ENCODE peak calls at places on chromosomes 3 and 15, in nine cellular contexts. J is endothelial cell of umbilical vein; H is activated CD8-positive, alpha-beta T cell treated with anti-CD3 and anti-CD28 coated beads for 36 hours; S is foreskin fibroblast; E is mammary epithelial cell; P is choroid plexus epithelial cell; Q is brain microvascular endothelial cell; Y is HFFc6; W is GM12865. N is an unnamed sample.

GRCh38 chr3:139310474-139310933 is 33.3 kb upstream of the MRPS22 start:
- DNase-seq in J (no peak), H (no peak), S (peak), E (peak), P (peak), Q (peak), Y (peak), W (no peak), N (no peak)

GRCh38 chr3:37179144-37179967 is 5.0 kb upstream of the LRRFIP2 start:
- DNase-seq in J (no peak), H (peak), S (no peak), E (no peak), P (no peak), Q (no peak), Y (no peak), W (no peak), N (no peak)

GRCh38 chr15:99556010-99556409 is 9.8 kb upstream of the MEF2A start:
- DNase-seq in J (no peak), H (no peak), S (no peak), E (no peak), P (no peak), Q (no peak), Y (no peak), W (no peak), N (no peak)

GRCh38 chr3:20125912-20126311 is 60.1 kb downstream of the SGO1 start:
- DNase-seq in J (no peak), H (no peak), S (peak), E (no peak), P (no peak), Q (no peak), Y (no peak), W (peak), N (peak)

GRCh38 chr15:90934949-90935751 is at the start of gene UNC45A:
- DNase-seq in J (peak), H (peak), S (peak), E (peak), P (peak), Q (peak), Y (peak), W (peak), N (peak)

GRCh38 chr3:127555108-127555507 is 35.4 kb downstream of the TPRA1 start:
- DNase-seq in J (no peak), H (no peak), S (no peak), E (no peak), P (no peak), Q (no peak), Y (no peak), W (no peak), N (no peak)

GRCh38 chr15:66069751-66070150 is 183.8 kb downstream of the MEGF11 start:
- DNase-seq in J (no peak), H (no peak), S (no peak), E (no peak), P (no peak), Q (no peak), Y (no peak), W (no peak), N (no peak)

GRCh38 chr3:152834354-152835310 is at the start of gene P2RY1:
- DNase-seq in J (peak), H (peak), S (peak), E (peak), P (peak), Q (peak), Y (no peak), W (peak), N (peak)

GRCh38 chr3:156298014-156298413 is 177.6 kb downstream of the KCNAB1 start:
- DNase-seq in J (no peak), H (no peak), S (no peak), E (no peak), P (no peak), Q (no peak), Y (no peak), W (no peak), N (no peak)

GRCh38 chr3:107690522-107691138 is 167.9 kb downstream of the BBX start:
- DNase-seq in J (peak), H (no peak), S (peak), E (peak), P (peak), Q (peak), Y (peak), W (peak), N (peak)

GRCh38 chr15:29636140-29636539 is 186.1 kb downstream of the TJP1 start:
- DNase-seq in J (no peak), H (no peak), S (no peak), E (no peak), P (no peak), Q (no peak), Y (no peak), W (no peak), N (no peak)

GRCh38 chr3:63900459-63900858 is 11.7 kb downstream of the SCAANT1 start:
- DNase-seq in J (peak), H (no peak), S (no peak), E (no peak), P (peak), Q (no peak), Y (no peak), W (no peak), N (no peak)

GRCh38 chr3:141539441-141540187 is 52.8 kb downstream of the RASA2 start:
- DNase-seq in J (no peak), H (no peak), S (no peak), E (no peak), P (no peak), Q (no peak), Y (no peak), W (no peak), N (no peak)

GRCh38 chr3:55692295-55692957 is 205.3 kb upstream of the WNT5A start:
- DNase-seq in J (no peak), H (no peak), S (no peak), E (peak), P (no peak), Q (no peak), Y (no peak), W (no peak), N (no peak)

GRCh38 chr3:45244356-45244755 is 18.3 kb upstream of the TMEM158 start:
- DNase-seq in J (no peak), H (no peak), S (no peak), E (no peak), P (no peak), Q (no peak), Y (no peak), W (no peak), N (no peak)

GRCh38 chr3:25971736-25972135 is 181.8 kb downstream of the OXSM start:
- DNase-seq in J (no peak), H (no peak), S (no peak), E (no peak), P (no peak), Q (no peak), Y (no peak), W (no peak), N (no peak)

GRCh38 chr3:87260270-87260669 is 16.1 kb downstream of the POU1F1 start:
- DNase-seq in J (peak), H (peak), S (peak), E (peak), P (peak), Q (peak), Y (peak), W (peak), N (peak)

GRCh38 chr15:40252141-40252437 is 13.2 kb downstream of the PAK6 start:
- DNase-seq in J (no peak), H (no peak), S (no peak), E (no peak), P (no peak), Q (no peak), Y (no peak), W (no peak), N (no peak)

GRCh38 chr3:46300461-46300789 is 53.5 kb upstream of the CCR2 start:
- DNase-seq in J (no peak), H (no peak), S (no peak), E (no peak), P (no peak), Q (no peak), Y (no peak), W (peak), N (no peak)

GRCh38 chr15:32855942-32856341 is 138.1 kb downstream of the GREM1 start:
- DNase-seq in J (peak), H (no peak), S (peak), E (peak), P (peak), Q (peak), Y (peak), W (no peak), N (no peak)

GRCh38 chr3:49903451-49904424 is at the start of gene MST1R:
- DNase-seq in J (peak), H (peak), S (no peak), E (peak), P (peak), Q (no peak), Y (no peak), W (peak), N (peak)

GRCh38 chr15:99966815-99967214 is 233.6 kb upstream of the LYSMD4 start:
- DNase-seq in J (no peak), H (no peak), S (no peak), E (no peak), P (no peak), Q (no peak), Y (no peak), W (no peak), N (no peak)

GRCh38 chr3:15754047-15754446 is 43.7 kb downstream of the ANKRD28 start:
- DNase-seq in J (no peak), H (no peak), S (no peak), E (peak), P (peak), Q (peak), Y (no peak), W (no peak), N (no peak)

GRCh38 chr15:31328999-31329639 is 2.5 kb downstream of the KLF13 start:
- DNase-seq in J (no peak), H (peak), S (no peak), E (peak), P (no peak), Q (no peak), Y (no peak), W (peak), N (no peak)

GRCh38 chr3:150261958-150262357 is 146.1 kb upstream of the TSC22D2 start:
- DNase-seq in J (no peak), H (no peak), S (no peak), E (no peak), P (no peak), Q (no peak), Y (no peak), W (no peak), N (no peak)
- TF ChIP-seq CTCF in J (no peak), H (no peak), S (no peak), E (no peak), P (no peak), Q (no peak), Y (no peak), W (no peak), N (no peak)

DNA sequence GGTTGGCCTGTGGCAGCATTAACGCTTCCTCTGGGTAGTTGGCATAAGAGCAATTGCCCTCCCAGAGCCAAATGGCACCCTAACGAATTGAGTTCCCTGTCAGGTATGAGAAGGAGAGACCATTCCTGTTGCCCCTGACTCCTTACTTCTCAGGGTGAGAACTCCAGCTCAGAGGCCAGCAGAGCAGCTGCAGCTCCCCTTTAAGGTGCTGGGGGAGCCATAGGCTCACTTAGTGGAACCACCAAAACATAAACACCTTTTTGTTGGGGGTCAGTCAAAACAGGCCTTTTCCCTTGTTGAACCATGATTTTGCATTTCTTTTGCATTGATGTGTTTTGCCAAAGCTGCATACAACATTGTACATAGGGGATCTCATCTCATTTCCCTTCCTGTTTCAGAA is 28.1 kb upstream of the LHFPL4 start:
- DNase-seq in J (no peak), H (no peak), S (no peak), E (no peak), P (no peak), Q (no peak), Y (no peak), W (no peak), N (no peak)
- TF ChIP-seq CTCF in J (no peak), H (no peak), S (no peak), E (no peak), P (no peak), Q (no peak), Y (no peak), W (no peak), N (no peak)

GRCh38 chr3:168467085-168467714 is 371.5 kb upstream of the GOLIM4 start:
- DNase-seq in J (peak), H (no peak), S (peak), E (peak), P (peak), Q (peak), Y (no peak), W (peak), N (peak)
- TF ChIP-seq CTCF in J (no peak), H (no peak), S (peak), E (peak), P (peak), Q (peak), Y (no peak), W (peak), N (peak)

DNA sequence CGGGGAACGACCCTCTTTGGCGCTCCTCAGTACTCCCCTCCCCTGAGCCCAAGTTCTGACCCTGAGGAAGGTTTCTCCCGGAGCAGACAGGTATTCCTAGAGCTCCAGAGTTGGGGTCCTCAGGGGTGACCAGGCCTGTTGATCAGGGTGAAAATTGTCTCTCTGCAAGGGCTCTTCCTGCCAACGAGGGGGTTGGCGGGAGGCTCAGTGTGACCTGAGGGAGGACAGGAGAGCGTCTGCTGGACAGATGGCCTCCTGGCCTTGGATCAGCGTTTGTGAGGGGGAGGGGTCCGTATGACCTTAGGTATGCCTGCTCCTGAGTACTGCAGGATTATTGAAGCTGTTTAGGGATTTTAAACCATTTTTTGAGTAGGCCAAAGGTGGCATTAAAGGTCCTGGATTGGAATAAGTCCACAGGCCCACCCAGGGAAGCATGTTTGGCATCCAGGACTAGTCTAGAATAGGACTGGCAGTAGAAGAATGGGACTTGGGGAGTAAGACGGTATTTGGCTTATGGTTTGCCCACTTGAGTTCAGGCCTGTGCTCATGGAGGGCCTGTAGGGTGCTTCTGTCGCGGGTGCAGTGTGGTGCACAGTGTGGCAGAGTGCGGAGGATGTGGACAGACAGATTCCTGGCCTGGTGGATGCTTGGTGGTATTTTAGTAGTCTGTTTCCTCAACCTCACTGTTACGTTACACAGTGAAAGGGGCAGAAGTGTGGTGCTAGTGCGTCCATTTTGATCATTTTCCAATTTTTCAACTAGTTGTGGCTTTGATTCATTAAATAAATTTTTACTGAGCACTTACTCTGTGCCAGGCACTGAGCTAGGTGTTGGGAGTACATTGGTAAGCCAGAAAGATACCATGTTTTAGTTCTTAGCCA is 959 bp downstream of the ZNF592 start:
- DNase-seq in J (peak), H (peak), S (no peak), E (peak), P (peak), Q (peak), Y (no peak), W (peak), N (no peak)
- TF ChIP-seq CTCF in J (no peak), H (peak), S (no peak), E (peak), P (peak), Q (no peak), Y (no peak), W (no peak), N (no peak)

GRCh38 chr3:98657429-98657828 is 64.0 kb upstream of the CPOX start:
- DNase-seq in J (no peak), H (peak), S (no peak), E (peak), P (peak), Q (peak), Y (no peak), W (peak), N (peak)
- TF ChIP-seq CTCF in J (no peak), H (no peak), S (no peak), E (peak), P (peak), Q (peak), Y (no peak), W (peak), N (peak)

GRCh38 chr15:71051539-71051938 is 63.7 kb upstream of the THSD4 start:
- DNase-seq in J (no peak), H (no peak), S (peak), E (no peak), P (peak), Q (peak), Y (peak), W (no peak), N (no peak)

GRCh38 chr15:71054286-71054952 is 60.9 kb upstream of the THSD4 start:
- DNase-seq in J (no peak), H (no peak), S (no peak), E (no peak), P (peak), Q (no peak), Y (no peak), W (no peak), N (no peak)

GRCh38 chr15:71049706-71050422 is 65.4 kb upstream of the THSD4 start:
- DNase-seq in J (no peak), H (no peak), S (no peak), E (peak), P (peak), Q (no peak), Y (peak), W (no peak), N (no peak)

GRCh38 chr15:71050461-71050860 is 64.8 kb upstream of the THSD4 start:
- DNase-seq in J (no peak), H (no peak), S (no peak), E (peak), P (no peak), Q (no peak), Y (no peak), W (no peak), N (no peak)

GRCh38 chr15:71052356-71052755 is 62.9 kb upstream of the THSD4 start:
- DNase-seq in J (no peak), H (no peak), S (peak), E (peak), P (peak), Q (peak), Y (peak), W (no peak), N (no peak)
- TF ChIP-seq CTCF in J (no peak), H (no peak), S (no peak), E (no peak), P (no peak), Q (no peak), Y (no peak), W (no peak), N (no peak)

GRCh38 chr15:26981492-26981891 is 10.5 kb downstream of the GABRG3 start:
- DNase-seq in J (no peak), H (no peak), S (no peak), E (no peak), P (no peak), Q (no peak), Y (no peak), W (no peak), N (no peak)
- TF ChIP-seq CTCF in J (no peak), H (no peak), S (no peak), E (no peak), P (no peak), Q (no peak), Y (no peak), W (no peak), N (no peak)

N was measured in GM10248.